ENCODE peak calls at places on chromosomes 3 and 15, in six cellular contexts. One of them, this sample, is unnamed. For H3K4me1, the result is how much of the 10 kb centered on the place peaks cover.

GRCh38 chr3:37770938-37771918 is 90.5 kb upstream of the CTDSPL start:
- DNase-seq in naive thymus-derived CD4-positive, alpha-beta T cell: no peak
- DNase-seq in cardiac muscle cell: peak
- DNase-seq in HepG2: no peak
- DNase-seq in SK-N-SH: peak
- DNase-seq in neural progenitor cell: no peak
- DNase-seq in this sample: no peak

GRCh38 chr3:174784206-174784934 is 74.8 kb upstream of the NAALADL2 start:
- DNase-seq in neural progenitor cell: no peak
- DNase-seq in cardiac muscle cell: no peak
- DNase-seq in HepG2: no peak
- DNase-seq in SK-N-SH: no peak
- DNase-seq in naive thymus-derived CD4-positive, alpha-beta T cell: no peak
- DNase-seq in this sample: no peak

GRCh38 chr15:58267026-58267425 is 128.8 kb downstream of the AQP9 start:
- DNase-seq in SK-N-SH: no peak
- DNase-seq in cardiac muscle cell: no peak
- DNase-seq in HepG2: no peak
- DNase-seq in naive thymus-derived CD4-positive, alpha-beta T cell: no peak
- DNase-seq in neural progenitor cell: no peak
- DNase-seq in this sample: no peak

GRCh38 chr3:143171141-143171651 is 51.6 kb downstream of the CHST2 start:
- DNase-seq in naive thymus-derived CD4-positive, alpha-beta T cell: peak
- DNase-seq in SK-N-SH: no peak
- DNase-seq in HepG2: no peak
- DNase-seq in cardiac muscle cell: peak
- DNase-seq in neural progenitor cell: no peak
- DNase-seq in this sample: peak

GRCh38 chr3:33884204-33884561 is 85.8 kb downstream of the PDCD6IP start:
- DNase-seq in naive thymus-derived CD4-positive, alpha-beta T cell: no peak
- DNase-seq in neural progenitor cell: peak
- DNase-seq in HepG2: peak
- DNase-seq in SK-N-SH: no peak
- DNase-seq in cardiac muscle cell: peak
- DNase-seq in this sample: no peak

GRCh38 chr3:113685124-113685523 is 11.3 kb downstream of the USF3 start:
- DNase-seq in naive thymus-derived CD4-positive, alpha-beta T cell: no peak
- DNase-seq in HepG2: no peak
- DNase-seq in cardiac muscle cell: no peak
- DNase-seq in SK-N-SH: no peak
- DNase-seq in neural progenitor cell: no peak
- DNase-seq in this sample: no peak

GRCh38 chr3:4982773-4983738 is 3.8 kb downstream of the BHLHE40 start:
- DNase-seq in SK-N-SH: no peak
- DNase-seq in neural progenitor cell: no peak
- DNase-seq in naive thymus-derived CD4-positive, alpha-beta T cell: no peak
- DNase-seq in HepG2: no peak
- DNase-seq in cardiac muscle cell: no peak
- DNase-seq in this sample: no peak

GRCh38 chr15:76913737-76914136 is 8.6 kb upstream of the SCAPER start:
- DNase-seq in cardiac muscle cell: no peak
- DNase-seq in neural progenitor cell: no peak
- DNase-seq in HepG2: no peak
- DNase-seq in naive thymus-derived CD4-positive, alpha-beta T cell: no peak
- DNase-seq in SK-N-SH: no peak
- DNase-seq in this sample: no peak

GRCh38 chr3:5479229-5479799 is 291.8 kb downstream of the EDEM1 start:
- DNase-seq in cardiac muscle cell: no peak
- DNase-seq in neural progenitor cell: no peak
- DNase-seq in HepG2: no peak
- DNase-seq in naive thymus-derived CD4-positive, alpha-beta T cell: no peak
- DNase-seq in SK-N-SH: no peak
- DNase-seq in this sample: peak

GRCh38 chr3:42070089-42070885 is 20.9 kb upstream of the TRAK1 start:
- DNase-seq in cardiac muscle cell: no peak
- DNase-seq in HepG2: no peak
- DNase-seq in naive thymus-derived CD4-positive, alpha-beta T cell: no peak
- DNase-seq in neural progenitor cell: no peak
- DNase-seq in SK-N-SH: no peak
- DNase-seq in this sample: peak
- H3K4me1 ChIP-seq in cardiac muscle cell: under half
- H3K4me1 ChIP-seq in HepG2: half or more
- H3K4me1 ChIP-seq in naive thymus-derived CD4-positive, alpha-beta T cell: under half
- H3K4me1 ChIP-seq in neural progenitor cell: under half
- H3K4me1 ChIP-seq in SK-N-SH: under half
- H3K4me1 ChIP-seq in this sample: under half

GRCh38 chr15:60000113-60000823 is 3.8 kb upstream of the FOXB1 start:
- DNase-seq in SK-N-SH: peak
- DNase-seq in HepG2: no peak
- DNase-seq in cardiac muscle cell: no peak
- DNase-seq in naive thymus-derived CD4-positive, alpha-beta T cell: no peak
- DNase-seq in neural progenitor cell: peak
- DNase-seq in this sample: no peak

GRCh38 chr15:59999558-60000112 is 4.5 kb upstream of the FOXB1 start:
- DNase-seq in HepG2: no peak
- DNase-seq in cardiac muscle cell: no peak
- DNase-seq in SK-N-SH: peak
- DNase-seq in neural progenitor cell: peak
- DNase-seq in naive thymus-derived CD4-positive, alpha-beta T cell: no peak
- DNase-seq in this sample: no peak

GRCh38 chr15:59998256-59999063 is 5.7 kb upstream of the FOXB1 start:
- DNase-seq in naive thymus-derived CD4-positive, alpha-beta T cell: no peak
- DNase-seq in SK-N-SH: peak
- DNase-seq in cardiac muscle cell: no peak
- DNase-seq in neural progenitor cell: peak
- DNase-seq in HepG2: no peak
- DNase-seq in this sample: no peak

GRCh38 chr15:59997070-59997701 is 6.9 kb upstream of the FOXB1 start:
- DNase-seq in cardiac muscle cell: no peak
- DNase-seq in SK-N-SH: peak
- DNase-seq in naive thymus-derived CD4-positive, alpha-beta T cell: peak
- DNase-seq in neural progenitor cell: peak
- DNase-seq in HepG2: no peak
- DNase-seq in this sample: no peak

DNA sequence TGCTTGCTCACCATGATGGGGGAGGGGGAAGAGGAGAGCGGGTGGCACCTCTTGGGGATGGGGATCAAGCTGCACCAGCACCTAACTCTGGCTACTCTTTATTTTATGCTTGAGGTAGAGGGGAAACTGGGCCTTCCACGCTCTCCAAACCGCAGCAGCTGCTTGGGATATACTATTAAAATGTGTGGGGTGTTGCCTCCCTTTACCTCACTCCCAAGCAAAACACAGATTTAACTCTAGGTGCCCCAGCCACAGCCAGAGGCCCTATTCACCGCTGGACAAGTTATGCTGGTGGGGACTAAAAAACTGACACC is 5.1 kb upstream of the FOXB1 start:
- DNase-seq in SK-N-SH: peak
- DNase-seq in naive thymus-derived CD4-positive, alpha-beta T cell: no peak
- DNase-seq in neural progenitor cell: peak
- DNase-seq in HepG2: no peak
- DNase-seq in cardiac muscle cell: no peak
- DNase-seq in this sample: no peak
- H3K4me1 ChIP-seq in SK-N-SH: under half
- H3K4me1 ChIP-seq in naive thymus-derived CD4-positive, alpha-beta T cell: under half
- H3K4me1 ChIP-seq in neural progenitor cell: half or more
- H3K4me1 ChIP-seq in HepG2: under half
- H3K4me1 ChIP-seq in cardiac muscle cell: under half
- H3K4me1 ChIP-seq in this sample: under half

DNA sequence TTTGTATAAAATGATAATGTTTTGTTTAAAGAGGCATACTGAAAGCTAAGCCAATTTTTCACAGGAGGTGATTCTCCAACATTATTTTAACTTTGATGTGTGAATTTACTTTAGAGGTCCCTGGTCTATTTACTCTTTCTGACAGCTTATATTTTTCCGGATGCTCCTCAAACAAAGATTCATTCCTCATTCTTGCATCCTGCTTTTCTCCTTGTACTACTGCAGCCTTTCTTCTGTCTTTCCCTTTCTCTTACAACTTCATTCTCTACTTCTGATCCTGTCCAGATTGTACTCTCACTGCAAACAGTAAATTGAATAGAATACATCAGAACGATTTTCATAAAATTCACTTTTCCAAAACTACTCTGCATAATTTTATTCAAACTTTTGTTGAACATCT is 5.1 kb downstream of the NPTN start:
- DNase-seq in naive thymus-derived CD4-positive, alpha-beta T cell: no peak
- DNase-seq in cardiac muscle cell: no peak
- DNase-seq in SK-N-SH: no peak
- DNase-seq in HepG2: peak
- DNase-seq in neural progenitor cell: no peak
- DNase-seq in this sample: no peak
- H3K4me1 ChIP-seq in naive thymus-derived CD4-positive, alpha-beta T cell: under half
- H3K4me1 ChIP-seq in cardiac muscle cell: under half
- H3K4me1 ChIP-seq in SK-N-SH: under half
- H3K4me1 ChIP-seq in HepG2: half or more
- H3K4me1 ChIP-seq in neural progenitor cell: under half
- H3K4me1 ChIP-seq in this sample: under half

DNA sequence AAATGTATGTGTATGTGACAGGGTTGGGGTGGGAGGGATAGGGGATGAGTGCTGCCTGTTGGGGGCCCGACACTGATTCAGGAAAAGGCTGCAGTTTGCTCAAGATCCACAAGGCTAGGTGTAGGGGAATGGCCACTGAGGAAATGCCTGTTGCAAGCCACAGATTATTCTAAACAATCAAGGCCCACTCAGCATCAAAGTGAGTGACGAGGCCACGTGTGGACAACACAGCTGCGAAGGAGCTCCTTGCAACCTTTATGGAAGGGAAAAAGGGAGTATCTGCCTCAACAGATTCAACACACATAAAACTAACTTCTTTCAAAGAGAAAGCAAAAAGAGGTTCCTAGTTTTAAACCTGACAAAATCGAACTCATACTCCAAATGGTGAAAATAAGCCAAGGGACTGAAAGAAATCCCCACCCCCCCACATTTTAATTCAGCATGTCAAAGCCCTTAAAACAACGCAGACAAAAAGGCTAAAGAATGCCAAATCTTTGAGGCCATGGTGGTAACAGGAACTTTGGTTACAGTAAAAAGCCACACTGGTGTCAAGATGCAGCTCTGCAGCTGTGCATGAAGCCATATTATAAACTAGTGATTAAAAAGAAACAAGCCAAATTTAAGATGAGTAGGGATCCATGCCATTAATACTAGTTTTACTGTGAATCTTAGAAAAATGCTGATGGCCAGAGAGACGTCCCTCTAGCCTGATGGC is 3.6 kb downstream of the POLG start:
- DNase-seq in naive thymus-derived CD4-positive, alpha-beta T cell: no peak
- DNase-seq in HepG2: no peak
- DNase-seq in cardiac muscle cell: no peak
- DNase-seq in neural progenitor cell: no peak
- DNase-seq in SK-N-SH: no peak
- DNase-seq in this sample: no peak
- H3K4me1 ChIP-seq in naive thymus-derived CD4-positive, alpha-beta T cell: half or more
- H3K4me1 ChIP-seq in HepG2: under half
- H3K4me1 ChIP-seq in cardiac muscle cell: under half
- H3K4me1 ChIP-seq in neural progenitor cell: under half
- H3K4me1 ChIP-seq in SK-N-SH: half or more
- H3K4me1 ChIP-seq in this sample: under half

DNA sequence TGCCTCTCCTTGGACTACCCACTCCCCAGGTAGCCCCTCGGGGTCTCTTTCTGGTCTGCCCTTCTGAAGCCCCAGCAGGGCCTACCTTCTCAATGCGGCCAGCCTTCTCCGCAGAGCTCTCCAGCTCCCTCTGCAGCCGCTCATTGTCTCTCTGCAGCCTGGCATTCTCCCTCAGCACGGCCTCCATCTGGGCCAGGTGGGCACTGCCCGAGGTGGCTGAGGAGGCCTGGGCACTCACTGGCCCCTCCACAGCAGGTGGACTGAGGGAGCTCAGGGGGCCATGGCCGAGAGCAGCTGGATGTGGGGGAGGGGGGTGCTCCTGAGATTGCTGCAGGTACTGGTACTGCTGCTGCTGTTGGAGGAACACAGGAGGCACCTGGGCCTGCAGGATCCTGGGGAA is 6.8 kb downstream of the AMOTL2 start:
- DNase-seq in SK-N-SH: no peak
- DNase-seq in cardiac muscle cell: no peak
- DNase-seq in naive thymus-derived CD4-positive, alpha-beta T cell: no peak
- DNase-seq in neural progenitor cell: no peak
- DNase-seq in HepG2: no peak
- DNase-seq in this sample: no peak
- H3K4me1 ChIP-seq in SK-N-SH: under half
- H3K4me1 ChIP-seq in cardiac muscle cell: half or more
- H3K4me1 ChIP-seq in naive thymus-derived CD4-positive, alpha-beta T cell: under half
- H3K4me1 ChIP-seq in neural progenitor cell: half or more
- H3K4me1 ChIP-seq in HepG2: half or more
- H3K4me1 ChIP-seq in this sample: under half

GRCh38 chr15:43211336-43211735 is 9.5 kb downstream of the EPB42 start:
- DNase-seq in cardiac muscle cell: no peak
- DNase-seq in HepG2: no peak
- DNase-seq in naive thymus-derived CD4-positive, alpha-beta T cell: no peak
- DNase-seq in SK-N-SH: no peak
- DNase-seq in neural progenitor cell: no peak
- DNase-seq in this sample: peak

GRCh38 chr15:43209059-43209824 is 11.6 kb downstream of the EPB42 start:
- DNase-seq in naive thymus-derived CD4-positive, alpha-beta T cell: no peak
- DNase-seq in SK-N-SH: no peak
- DNase-seq in neural progenitor cell: peak
- DNase-seq in HepG2: peak
- DNase-seq in cardiac muscle cell: peak
- DNase-seq in this sample: no peak

GRCh38 chr15:43212299-43212698 is 8.5 kb downstream of the EPB42 start:
- DNase-seq in cardiac muscle cell: no peak
- DNase-seq in naive thymus-derived CD4-positive, alpha-beta T cell: no peak
- DNase-seq in SK-N-SH: peak
- DNase-seq in neural progenitor cell: no peak
- DNase-seq in HepG2: no peak
- DNase-seq in this sample: no peak

GRCh38 chr15:43210172-43210745 is 10.6 kb downstream of the EPB42 start:
- DNase-seq in HepG2: no peak
- DNase-seq in SK-N-SH: no peak
- DNase-seq in cardiac muscle cell: no peak
- DNase-seq in neural progenitor cell: no peak
- DNase-seq in naive thymus-derived CD4-positive, alpha-beta T cell: no peak
- DNase-seq in this sample: no peak

DNA sequence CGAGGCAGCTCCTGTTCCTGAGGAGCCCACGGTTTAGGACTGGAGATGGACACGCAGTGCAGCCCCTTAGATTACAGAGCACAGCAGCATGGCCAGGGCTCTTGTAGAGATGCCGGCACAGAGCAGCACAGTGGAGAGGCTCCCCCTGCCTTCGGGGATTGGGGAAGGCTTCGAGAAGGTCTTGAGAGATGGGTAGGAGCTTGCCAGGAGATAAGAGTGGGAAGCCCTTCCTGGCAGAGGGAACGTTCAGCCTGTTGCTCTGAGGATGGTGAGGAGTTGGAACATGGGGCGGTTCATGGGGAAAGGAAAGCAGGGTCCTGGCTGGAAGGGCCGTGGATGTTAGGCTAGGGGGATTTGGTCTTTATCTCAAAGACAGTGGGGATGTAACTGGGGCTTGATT is 10.0 kb downstream of the EPB42 start:
- DNase-seq in HepG2: no peak
- DNase-seq in SK-N-SH: no peak
- DNase-seq in cardiac muscle cell: no peak
- DNase-seq in naive thymus-derived CD4-positive, alpha-beta T cell: no peak
- DNase-seq in neural progenitor cell: no peak
- DNase-seq in this sample: no peak
- H3K4me1 ChIP-seq in HepG2: under half
- H3K4me1 ChIP-seq in SK-N-SH: under half
- H3K4me1 ChIP-seq in cardiac muscle cell: under half
- H3K4me1 ChIP-seq in naive thymus-derived CD4-positive, alpha-beta T cell: under half
- H3K4me1 ChIP-seq in neural progenitor cell: under half
- H3K4me1 ChIP-seq in this sample: under half

This sample was measured in small intestine.